ENCODE peak calls at places on chromosomes 6 and 20, in ten cellular contexts. V is T47D; S is stimulated activated CD4-positive, alpha-beta T cell treated with anti-CD3 and anti-CD28 coated beads, Interleukin-4, amount 100 ng/mL, for 24 hours; N is G401; C is nephron progenitor cell; W is neural progenitor cell; F is GM18507; H is foreskin fibroblast; B is M059J; A is cardiac muscle cell. M is an unnamed sample.

GRCh38 chr6:63928613-63929012 is 293.0 kb downstream of the PHF3 start:
- DNase-seq in V (no peak), S (no peak), N (no peak), C (no peak), W (peak), F (no peak), H (no peak), B (no peak), A (no peak), M (no peak)

GRCh38 chr20:21397341-21398108 is at the start of gene NKX2-4:
- DNase-seq in V (no peak), S (no peak), N (no peak), C (peak), W (peak), F (no peak), H (no peak), B (no peak), A (no peak), M (peak)

GRCh38 chr20:9235518-9235917 is 166.6 kb downstream of the PLCB4 start:
- DNase-seq in V (no peak), S (no peak), N (no peak), C (no peak), W (no peak), F (no peak), H (peak), B (peak), A (no peak), M (no peak)

GRCh38 chr6:165577556-165577955 is 85.5 kb downstream of the PDE10A start:
- DNase-seq in V (no peak), S (no peak), N (no peak), C (no peak), W (no peak), F (no peak), H (no peak), B (no peak), A (no peak), M (no peak)

GRCh38 chr6:156410649-156411048 is 366.5 kb upstream of the ARID1B start:
- DNase-seq in V (no peak), S (no peak), N (no peak), C (no peak), W (no peak), F (no peak), H (no peak), B (no peak), A (no peak), M (no peak)

GRCh38 chr20:38692436-38693411 is 31.6 kb upstream of the SLC32A1 start:
- DNase-seq in V (peak), S (peak), N (no peak), C (peak), W (peak), F (no peak), H (peak), B (peak), A (peak), M (peak)

GRCh38 chr6:37306624-37307222 is 47.1 kb upstream of the RNF8 start:
- DNase-seq in V (no peak), S (no peak), N (no peak), C (no peak), W (no peak), F (no peak), H (no peak), B (no peak), A (peak), M (no peak)

GRCh38 chr20:24535956-24536730 is 66.7 kb downstream of the SYNDIG1 start:
- DNase-seq in V (no peak), S (no peak), N (no peak), C (no peak), W (no peak), F (no peak), H (peak), B (peak), A (no peak), M (no peak)

GRCh38 chr20:8557711-8558110 is 425.6 kb downstream of the PLCB1 start:
- DNase-seq in V (no peak), S (no peak), N (no peak), C (no peak), W (no peak), F (no peak), H (peak), B (no peak), A (no peak), M (no peak)

GRCh38 chr20:63697357-63697867 is 960 bp downstream of the TNFRSF6B start:
- DNase-seq in V (no peak), S (no peak), N (no peak), C (no peak), W (no peak), F (no peak), H (no peak), B (no peak), A (no peak), M (no peak)

GRCh38 chr6:47646689-47647088 is 51.7 kb upstream of the ADGRF4 start:
- DNase-seq in V (peak), S (no peak), N (no peak), C (no peak), W (no peak), F (no peak), H (no peak), B (no peak), A (no peak), M (no peak)

GRCh38 chr6:88561974-88562736 is 396.0 kb upstream of the CNR1 start:
- DNase-seq in V (no peak), S (no peak), N (peak), C (no peak), W (no peak), F (no peak), H (no peak), B (no peak), A (no peak), M (no peak)

GRCh38 chr6:149896491-149896890 is 1.4 kb downstream of the RAET1E start:
- DNase-seq in V (no peak), S (no peak), N (no peak), C (no peak), W (no peak), F (no peak), H (peak), B (peak), A (no peak), M (no peak)

GRCh38 chr6:120965814-120966213 is 368.5 kb downstream of the TBC1D32 start:
- DNase-seq in V (no peak), S (no peak), N (no peak), C (no peak), W (no peak), F (no peak), H (no peak), B (peak), A (no peak), M (no peak)

GRCh38 chr6:127022297-127022696 is 96.2 kb upstream of the RSPO3 start:
- DNase-seq in V (no peak), S (no peak), N (peak), C (no peak), W (no peak), F (no peak), H (peak), B (peak), A (no peak), M (no peak)

GRCh38 chr6:14903176-14904088 is 342.4 kb upstream of the JARID2 start:
- DNase-seq in V (no peak), S (no peak), N (peak), C (no peak), W (no peak), F (no peak), H (no peak), B (no peak), A (no peak), M (no peak)

GRCh38 chr6:133707456-133707855 is 181.5 kb upstream of the TCF21 start:
- DNase-seq in V (no peak), S (no peak), N (peak), C (no peak), W (peak), F (no peak), H (peak), B (peak), A (no peak), M (no peak)

M was measured in H9.